ENCODE peak calls at places on chromosome 20, in five cellular contexts. One of them, this sample, is unnamed.

GRCh38 chr20:6718660-6719059 is 48.8 kb upstream of the BMP2 start:
- DNase-seq in AG04450: no peak
- DNase-seq in CD8-positive, alpha-beta T cell: no peak
- DNase-seq in activated gamma-delta T cell treated with anti-CD3 and anti-CD28 coated beads, Interleukin-2, amount 50 U/mL, for 16 hours: no peak
- DNase-seq in dermis blood vessel endothelial cell: peak
- DNase-seq in this sample: no peak

GRCh38 chr20:47232518-47232917 is 124.0 kb downstream of the ZMYND8 start:
- DNase-seq in CD8-positive, alpha-beta T cell: no peak
- DNase-seq in AG04450: no peak
- DNase-seq in dermis blood vessel endothelial cell: no peak
- DNase-seq in activated gamma-delta T cell treated with anti-CD3 and anti-CD28 coated beads, Interleukin-2, amount 50 U/mL, for 16 hours: no peak
- DNase-seq in this sample: no peak

GRCh38 chr20:34312544-34313217 is 9.5 kb upstream of the AHCY start:
- DNase-seq in CD8-positive, alpha-beta T cell: peak
- DNase-seq in AG04450: peak
- DNase-seq in dermis blood vessel endothelial cell: peak
- DNase-seq in activated gamma-delta T cell treated with anti-CD3 and anti-CD28 coated beads, Interleukin-2, amount 50 U/mL, for 16 hours: peak
- DNase-seq in this sample: peak

GRCh38 chr20:4708856-4709255 is 12.9 kb upstream of the PRND start:
- DNase-seq in AG04450: no peak
- DNase-seq in dermis blood vessel endothelial cell: no peak
- DNase-seq in activated gamma-delta T cell treated with anti-CD3 and anti-CD28 coated beads, Interleukin-2, amount 50 U/mL, for 16 hours: no peak
- DNase-seq in CD8-positive, alpha-beta T cell: no peak
- DNase-seq in this sample: no peak

GRCh38 chr20:8853805-8854338 is 215.0 kb upstream of the PLCB4 start:
- DNase-seq in AG04450: peak
- DNase-seq in activated gamma-delta T cell treated with anti-CD3 and anti-CD28 coated beads, Interleukin-2, amount 50 U/mL, for 16 hours: no peak
- DNase-seq in dermis blood vessel endothelial cell: peak
- DNase-seq in CD8-positive, alpha-beta T cell: no peak
- DNase-seq in this sample: peak

GRCh38 chr20:31824554-31825313 is 5.6 kb downstream of the MYLK2 start:
- DNase-seq in dermis blood vessel endothelial cell: no peak
- DNase-seq in CD8-positive, alpha-beta T cell: no peak
- DNase-seq in AG04450: no peak
- DNase-seq in activated gamma-delta T cell treated with anti-CD3 and anti-CD28 coated beads, Interleukin-2, amount 50 U/mL, for 16 hours: no peak
- DNase-seq in this sample: no peak

GRCh38 chr20:62321521-62321948 is 18.7 kb downstream of the ADRM1 start:
- DNase-seq in AG04450: no peak
- DNase-seq in activated gamma-delta T cell treated with anti-CD3 and anti-CD28 coated beads, Interleukin-2, amount 50 U/mL, for 16 hours: no peak
- DNase-seq in CD8-positive, alpha-beta T cell: peak
- DNase-seq in dermis blood vessel endothelial cell: peak
- DNase-seq in this sample: no peak

GRCh38 chr20:13029687-13030510 is 21.1 kb downstream of the SPTLC3 start:
- DNase-seq in activated gamma-delta T cell treated with anti-CD3 and anti-CD28 coated beads, Interleukin-2, amount 50 U/mL, for 16 hours: no peak
- DNase-seq in CD8-positive, alpha-beta T cell: no peak
- DNase-seq in AG04450: peak
- DNase-seq in dermis blood vessel endothelial cell: no peak
- DNase-seq in this sample: peak

GRCh38 chr20:45367126-45367525 is 4.2 kb downstream of the SYS1 start:
- DNase-seq in dermis blood vessel endothelial cell: no peak
- DNase-seq in CD8-positive, alpha-beta T cell: no peak
- DNase-seq in activated gamma-delta T cell treated with anti-CD3 and anti-CD28 coated beads, Interleukin-2, amount 50 U/mL, for 16 hours: no peak
- DNase-seq in AG04450: no peak
- DNase-seq in this sample: no peak

GRCh38 chr20:4060054-4060795 is 44.9 kb upstream of the RNF24 start:
- DNase-seq in AG04450: no peak
- DNase-seq in activated gamma-delta T cell treated with anti-CD3 and anti-CD28 coated beads, Interleukin-2, amount 50 U/mL, for 16 hours: no peak
- DNase-seq in CD8-positive, alpha-beta T cell: no peak
- DNase-seq in dermis blood vessel endothelial cell: no peak
- DNase-seq in this sample: no peak

GRCh38 chr20:24702501-24703283 is 233.3 kb downstream of the SYNDIG1 start:
- DNase-seq in dermis blood vessel endothelial cell: no peak
- DNase-seq in activated gamma-delta T cell treated with anti-CD3 and anti-CD28 coated beads, Interleukin-2, amount 50 U/mL, for 16 hours: no peak
- DNase-seq in CD8-positive, alpha-beta T cell: no peak
- DNase-seq in AG04450: no peak
- DNase-seq in this sample: no peak

GRCh38 chr20:62858059-62858458 is 3.6 kb downstream of the TCFL5 start:
- DNase-seq in AG04450: no peak
- DNase-seq in activated gamma-delta T cell treated with anti-CD3 and anti-CD28 coated beads, Interleukin-2, amount 50 U/mL, for 16 hours: no peak
- DNase-seq in dermis blood vessel endothelial cell: peak
- DNase-seq in CD8-positive, alpha-beta T cell: no peak
- DNase-seq in this sample: no peak

GRCh38 chr20:45822863-45823262 is 4.2 kb downstream of the TNNC2 start:
- DNase-seq in AG04450: no peak
- DNase-seq in CD8-positive, alpha-beta T cell: no peak
- DNase-seq in dermis blood vessel endothelial cell: peak
- DNase-seq in activated gamma-delta T cell treated with anti-CD3 and anti-CD28 coated beads, Interleukin-2, amount 50 U/mL, for 16 hours: no peak
- DNase-seq in this sample: no peak

GRCh38 chr20:38260378-38261053 is at the start of gene KIAA1755:
- DNase-seq in CD8-positive, alpha-beta T cell: no peak
- DNase-seq in dermis blood vessel endothelial cell: no peak
- DNase-seq in AG04450: no peak
- DNase-seq in activated gamma-delta T cell treated with anti-CD3 and anti-CD28 coated beads, Interleukin-2, amount 50 U/mL, for 16 hours: no peak
- DNase-seq in this sample: no peak

GRCh38 chr20:43165611-43166010 is 24.1 kb downstream of the PTPRT start:
- DNase-seq in CD8-positive, alpha-beta T cell: no peak
- DNase-seq in AG04450: no peak
- DNase-seq in dermis blood vessel endothelial cell: no peak
- DNase-seq in activated gamma-delta T cell treated with anti-CD3 and anti-CD28 coated beads, Interleukin-2, amount 50 U/mL, for 16 hours: no peak
- DNase-seq in this sample: no peak

GRCh38 chr20:36175016-36175415 is 20.5 kb downstream of the EPB41L1 start:
- DNase-seq in CD8-positive, alpha-beta T cell: no peak
- DNase-seq in AG04450: no peak
- DNase-seq in activated gamma-delta T cell treated with anti-CD3 and anti-CD28 coated beads, Interleukin-2, amount 50 U/mL, for 16 hours: no peak
- DNase-seq in dermis blood vessel endothelial cell: no peak
- DNase-seq in this sample: no peak

GRCh38 chr20:46230811-46231282 is 77.5 kb downstream of the CDH22 start:
- DNase-seq in dermis blood vessel endothelial cell: peak
- DNase-seq in CD8-positive, alpha-beta T cell: no peak
- DNase-seq in AG04450: no peak
- DNase-seq in activated gamma-delta T cell treated with anti-CD3 and anti-CD28 coated beads, Interleukin-2, amount 50 U/mL, for 16 hours: no peak
- DNase-seq in this sample: peak

GRCh38 chr20:33684533-33685327 is 1.5 kb downstream of the E2F1 start:
- DNase-seq in AG04450: no peak
- DNase-seq in CD8-positive, alpha-beta T cell: no peak
- DNase-seq in activated gamma-delta T cell treated with anti-CD3 and anti-CD28 coated beads, Interleukin-2, amount 50 U/mL, for 16 hours: no peak
- DNase-seq in dermis blood vessel endothelial cell: peak
- DNase-seq in this sample: no peak

GRCh38 chr20:49657118-49657901 is 56.4 kb downstream of the B4GALT5 start:
- DNase-seq in CD8-positive, alpha-beta T cell: no peak
- DNase-seq in AG04450: peak
- DNase-seq in activated gamma-delta T cell treated with anti-CD3 and anti-CD28 coated beads, Interleukin-2, amount 50 U/mL, for 16 hours: no peak
- DNase-seq in dermis blood vessel endothelial cell: peak
- DNase-seq in this sample: peak

GRCh38 chr20:37596890-37597539 is 69.3 kb upstream of the BLCAP start:
- DNase-seq in dermis blood vessel endothelial cell: no peak
- DNase-seq in activated gamma-delta T cell treated with anti-CD3 and anti-CD28 coated beads, Interleukin-2, amount 50 U/mL, for 16 hours: no peak
- DNase-seq in AG04450: no peak
- DNase-seq in CD8-positive, alpha-beta T cell: no peak
- DNase-seq in this sample: no peak

This sample was measured in astrocyte.